ENCODE peak calls at places on chromosome 14, in nine cellular contexts. One of them, this sample, is unnamed.

GRCh38 chr14:54798465-54799124 is 104.0 kb downstream of the GCH1 start:
- DNase-seq in upper lobe of left lung: no peak
- DNase-seq in ovary: no peak
- DNase-seq in tibial nerve: no peak
- DNase-seq in suprapubic skin: no peak
- DNase-seq in GM12878: no peak
- DNase-seq in uterus: no peak
- DNase-seq in prostate gland: no peak
- DNase-seq in HCT116: no peak
- DNase-seq in this sample: no peak

GRCh38 chr14:44782775-44783238 is 178.9 kb downstream of the KLHL28 start:
- DNase-seq in HCT116: no peak
- DNase-seq in upper lobe of left lung: no peak
- DNase-seq in ovary: no peak
- DNase-seq in uterus: no peak
- DNase-seq in prostate gland: no peak
- DNase-seq in suprapubic skin: no peak
- DNase-seq in tibial nerve: no peak
- DNase-seq in GM12878: no peak
- DNase-seq in this sample: no peak

GRCh38 chr14:68894802-68895201 is 84.3 kb downstream of the ACTN1 start:
- DNase-seq in ovary: no peak
- DNase-seq in prostate gland: no peak
- DNase-seq in uterus: no peak
- DNase-seq in upper lobe of left lung: no peak
- DNase-seq in suprapubic skin: no peak
- DNase-seq in HCT116: no peak
- DNase-seq in tibial nerve: no peak
- DNase-seq in GM12878: no peak
- DNase-seq in this sample: no peak

GRCh38 chr14:68938515-68939423 is 40.3 kb downstream of the ACTN1 start:
- DNase-seq in upper lobe of left lung: no peak
- DNase-seq in ovary: no peak
- DNase-seq in HCT116: no peak
- DNase-seq in uterus: peak; percentile 55
- DNase-seq in suprapubic skin: no peak
- DNase-seq in GM12878: no peak
- DNase-seq in prostate gland: peak; percentile 77
- DNase-seq in tibial nerve: no peak
- DNase-seq in this sample: no peak

GRCh38 chr14:52485350-52485960 is 66.8 kb downstream of the TXNDC16 start:
- DNase-seq in upper lobe of left lung: no peak
- DNase-seq in prostate gland: no peak
- DNase-seq in ovary: no peak
- DNase-seq in HCT116: no peak
- DNase-seq in tibial nerve: no peak
- DNase-seq in suprapubic skin: no peak
- DNase-seq in uterus: no peak
- DNase-seq in GM12878: no peak
- DNase-seq in this sample: no peak

GRCh38 chr14:104805326-104805678 is 4.4 kb downstream of the ZBTB42 start:
- DNase-seq in uterus: peak; percentile 55
- DNase-seq in suprapubic skin: no peak
- DNase-seq in tibial nerve: no peak
- DNase-seq in HCT116: peak; percentile 48
- DNase-seq in ovary: peak; percentile 79
- DNase-seq in prostate gland: no peak
- DNase-seq in upper lobe of left lung: peak; percentile 57
- DNase-seq in GM12878: no peak
- DNase-seq in this sample: no peak

GRCh38 chr14:25411933-25412757 is 362.2 kb upstream of the STXBP6 start:
- DNase-seq in HCT116: no peak
- DNase-seq in ovary: no peak
- DNase-seq in GM12878: no peak
- DNase-seq in prostate gland: no peak
- DNase-seq in uterus: no peak
- DNase-seq in upper lobe of left lung: no peak
- DNase-seq in suprapubic skin: no peak
- DNase-seq in tibial nerve: no peak
- DNase-seq in this sample: no peak

GRCh38 chr14:105069887-105070759 is 4.9 kb upstream of the GPR132 start:
- DNase-seq in suprapubic skin: peak; percentile 70
- DNase-seq in ovary: no peak
- DNase-seq in HCT116: no peak
- DNase-seq in GM12878: peak; percentile 98
- DNase-seq in tibial nerve: peak; percentile 47
- DNase-seq in upper lobe of left lung: peak; percentile 71
- DNase-seq in uterus: no peak
- DNase-seq in prostate gland: no peak
- DNase-seq in this sample: no peak

GRCh38 chr14:67602995-67603545 is 3.0 kb upstream of the PIGH start:
- DNase-seq in upper lobe of left lung: no peak
- DNase-seq in GM12878: peak; percentile 71
- DNase-seq in suprapubic skin: no peak
- DNase-seq in tibial nerve: no peak
- DNase-seq in ovary: no peak
- DNase-seq in prostate gland: no peak
- DNase-seq in HCT116: no peak
- DNase-seq in uterus: no peak
- DNase-seq in this sample: no peak

GRCh38 chr14:67602071-67602470 is 2.0 kb upstream of the PIGH start:
- DNase-seq in ovary: no peak
- DNase-seq in prostate gland: no peak
- DNase-seq in upper lobe of left lung: no peak
- DNase-seq in HCT116: no peak
- DNase-seq in GM12878: no peak
- DNase-seq in uterus: no peak
- DNase-seq in suprapubic skin: no peak
- DNase-seq in tibial nerve: no peak
- DNase-seq in this sample: no peak

DNA sequence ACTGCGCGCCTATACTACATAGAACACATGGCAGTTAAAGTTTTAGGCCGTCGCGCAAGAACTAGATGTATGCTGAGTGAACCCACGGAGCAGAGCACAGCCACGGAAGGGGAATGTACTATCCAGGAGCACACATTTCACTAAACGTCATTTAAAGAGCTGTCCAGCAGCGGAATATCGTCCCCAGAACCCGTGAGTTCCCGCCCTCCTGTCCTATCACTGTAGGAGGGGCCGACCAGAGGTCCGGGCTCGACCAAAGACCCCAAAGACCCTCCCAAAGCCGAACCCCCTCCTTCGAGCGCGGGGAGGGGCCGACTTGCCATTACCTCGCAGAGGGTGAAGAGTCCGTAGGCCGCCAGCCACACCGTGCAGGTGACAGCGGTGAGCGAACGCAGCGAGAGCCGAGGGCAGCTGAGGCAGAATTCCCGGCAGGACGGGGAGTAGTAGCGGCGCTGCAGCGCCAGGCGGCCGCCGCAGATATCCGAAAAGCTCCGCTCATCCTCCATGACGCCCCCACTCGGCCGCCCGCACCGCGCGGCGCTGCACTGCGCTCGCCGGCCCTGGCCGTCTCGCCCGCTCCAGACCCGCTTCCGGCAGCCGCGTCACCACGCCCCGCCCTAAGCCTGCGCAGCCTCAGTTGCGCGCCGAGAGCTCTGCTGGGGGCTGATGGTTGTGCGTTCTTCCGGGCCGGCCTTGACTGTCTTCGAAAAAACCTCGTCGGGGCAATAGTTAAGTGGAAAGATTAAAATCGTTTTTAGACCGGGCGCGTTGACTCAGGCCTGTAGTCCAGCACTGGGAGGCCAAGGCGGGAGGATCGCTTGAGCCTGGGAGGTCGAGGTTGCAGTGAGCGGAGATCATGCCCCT is at the start of gene PIGH:
- DNase-seq in prostate gland: peak; percentile 82
- DNase-seq in HCT116: peak; percentile 69
- DNase-seq in suprapubic skin: peak; percentile 94
- DNase-seq in uterus: peak; percentile 92
- DNase-seq in upper lobe of left lung: peak; percentile 88
- DNase-seq in ovary: peak; percentile 89
- DNase-seq in GM12878: peak; percentile 56
- DNase-seq in tibial nerve: peak; percentile 75
- DNase-seq in this sample: no peak
- TF ChIP-seq CTCF in prostate gland: peak; percentile 36
- TF ChIP-seq CTCF in HCT116: peak; percentile 60
- TF ChIP-seq CTCF in suprapubic skin: peak; percentile 72
- TF ChIP-seq CTCF in uterus: peak; percentile 41
- TF ChIP-seq CTCF in upper lobe of left lung: peak; percentile 68
- TF ChIP-seq CTCF in ovary: peak; percentile 77
- TF ChIP-seq CTCF in GM12878: peak; percentile 61
- TF ChIP-seq CTCF in tibial nerve: peak; percentile 79
- TF ChIP-seq CTCF in this sample: no peak

GRCh38 chr14:91417134-91417982 is at the start of gene CCDC88C:
- DNase-seq in upper lobe of left lung: peak; percentile 83
- DNase-seq in suprapubic skin: peak; percentile 74
- DNase-seq in prostate gland: peak; percentile 66
- DNase-seq in HCT116: peak; percentile 22
- DNase-seq in tibial nerve: no peak
- DNase-seq in GM12878: no peak
- DNase-seq in ovary: no peak
- DNase-seq in uterus: peak; percentile 45
- DNase-seq in this sample: no peak

GRCh38 chr14:91416744-91417133 is 881 bp downstream of the CCDC88C start:
- DNase-seq in HCT116: no peak
- DNase-seq in prostate gland: peak; percentile 46
- DNase-seq in uterus: no peak
- DNase-seq in tibial nerve: no peak
- DNase-seq in upper lobe of left lung: peak; percentile 53
- DNase-seq in ovary: no peak
- DNase-seq in suprapubic skin: no peak
- DNase-seq in GM12878: no peak
- DNase-seq in this sample: no peak

GRCh38 chr14:91417983-91418386 is 365 bp upstream of the CCDC88C start:
- DNase-seq in GM12878: no peak
- DNase-seq in tibial nerve: no peak
- DNase-seq in HCT116: peak; percentile 32
- DNase-seq in uterus: no peak
- DNase-seq in prostate gland: no peak
- DNase-seq in suprapubic skin: no peak
- DNase-seq in upper lobe of left lung: no peak
- DNase-seq in ovary: no peak
- DNase-seq in this sample: no peak

GRCh38 chr14:91414475-91415342 is 2.9 kb downstream of the CCDC88C start:
- DNase-seq in upper lobe of left lung: no peak
- DNase-seq in HCT116: no peak
- DNase-seq in prostate gland: no peak
- DNase-seq in ovary: no peak
- DNase-seq in tibial nerve: no peak
- DNase-seq in uterus: no peak
- DNase-seq in suprapubic skin: no peak
- DNase-seq in GM12878: no peak
- DNase-seq in this sample: no peak

DNA sequence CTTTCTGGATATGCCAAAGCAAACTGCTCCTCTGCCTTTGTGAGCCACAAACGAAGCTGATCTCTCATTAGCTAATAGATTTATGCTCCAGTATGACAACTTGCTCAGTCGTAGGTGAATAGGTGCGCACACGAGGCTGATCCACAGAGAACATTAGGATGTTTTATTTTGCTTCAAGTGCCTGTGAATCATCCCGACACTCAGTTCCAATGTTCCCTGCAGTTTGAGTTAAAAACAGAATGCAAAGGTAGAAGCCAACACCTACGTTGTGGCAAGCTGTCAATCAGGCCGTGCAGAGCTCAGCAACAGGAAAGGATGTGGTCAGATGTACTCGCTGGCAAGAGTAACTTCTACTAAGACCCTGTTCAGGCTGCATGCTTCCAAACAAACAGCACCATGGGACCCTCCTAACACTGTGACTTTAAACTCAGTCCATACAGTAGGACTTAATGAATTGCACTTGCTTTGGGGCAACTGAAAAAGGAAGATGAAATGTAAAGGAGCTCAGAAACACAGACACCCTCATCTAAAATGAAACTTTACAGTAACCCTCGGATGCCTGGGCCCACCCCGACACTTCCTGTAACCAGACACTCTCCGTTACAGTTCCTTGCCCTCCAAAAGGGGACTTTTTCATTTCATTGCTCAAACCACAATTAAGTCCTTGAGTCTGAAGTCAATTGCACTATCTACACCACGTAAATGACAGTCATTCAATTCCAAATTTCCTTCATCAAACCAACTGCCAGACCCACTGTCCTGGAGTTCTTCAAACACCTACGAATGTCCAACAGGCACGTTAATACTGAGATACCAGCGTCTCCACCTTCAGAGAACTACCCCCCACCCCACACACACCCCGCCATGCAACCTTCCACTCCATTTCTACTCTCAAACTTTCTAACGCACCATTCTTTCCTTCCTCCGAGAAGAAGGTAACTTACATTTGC is 1.6 kb downstream of the CCDC88C start:
- DNase-seq in ovary: no peak
- DNase-seq in suprapubic skin: no peak
- DNase-seq in prostate gland: peak; percentile 41
- DNase-seq in HCT116: no peak
- DNase-seq in tibial nerve: no peak
- DNase-seq in GM12878: peak; percentile 88
- DNase-seq in upper lobe of left lung: peak; percentile 71
- DNase-seq in uterus: no peak
- DNase-seq in this sample: no peak
- TF ChIP-seq POLR2A in ovary: no peak
- TF ChIP-seq POLR2A in suprapubic skin: no peak
- TF ChIP-seq POLR2A in prostate gland: peak; percentile 6
- TF ChIP-seq POLR2A in HCT116: no peak
- TF ChIP-seq POLR2A in tibial nerve: no peak
- TF ChIP-seq POLR2A in GM12878: no peak
- TF ChIP-seq POLR2A in upper lobe of left lung: no peak
- TF ChIP-seq POLR2A in uterus: no peak
- TF ChIP-seq POLR2A in this sample: no peak

DNA sequence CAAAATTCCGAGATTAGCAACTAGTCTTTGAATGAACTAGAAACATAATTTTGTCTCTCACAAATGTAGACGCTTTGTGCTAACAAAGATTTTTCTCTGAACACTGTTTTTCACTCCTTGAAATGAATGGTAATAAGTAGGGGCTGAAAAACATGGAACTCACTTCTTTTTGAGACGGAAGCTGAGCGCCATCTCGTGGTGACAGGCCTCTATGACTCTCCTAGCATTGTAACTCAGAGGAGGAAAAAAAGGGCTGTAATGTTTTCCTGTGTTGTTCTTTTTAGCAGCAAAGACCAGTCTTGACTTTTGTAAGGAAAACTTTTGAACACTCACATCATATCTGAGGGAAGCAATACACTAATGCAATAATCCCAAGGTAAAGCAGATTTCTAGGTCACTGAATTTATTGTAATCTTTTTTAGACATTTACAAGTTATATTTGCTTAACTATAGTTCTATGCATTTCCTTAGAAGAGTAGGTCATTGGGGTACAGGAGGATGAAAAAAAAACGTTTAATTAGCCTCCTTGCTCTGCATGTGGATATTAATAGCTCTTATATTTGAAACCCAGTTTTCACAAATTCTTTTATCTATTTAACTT is 157.3 kb upstream of the FOXG1 start:
- DNase-seq in suprapubic skin: no peak
- DNase-seq in upper lobe of left lung: peak; percentile 32
- DNase-seq in HCT116: peak; percentile 3
- DNase-seq in GM12878: no peak
- DNase-seq in prostate gland: peak; percentile 6
- DNase-seq in tibial nerve: peak; percentile 31
- DNase-seq in uterus: no peak
- DNase-seq in ovary: no peak
- DNase-seq in this sample: no peak
- TF ChIP-seq CTCF in suprapubic skin: peak; percentile 36
- TF ChIP-seq CTCF in upper lobe of left lung: peak; percentile 53
- TF ChIP-seq CTCF in HCT116: no peak
- TF ChIP-seq CTCF in GM12878: peak; percentile 64
- TF ChIP-seq CTCF in prostate gland: peak; percentile 37
- TF ChIP-seq CTCF in tibial nerve: peak; percentile 49
- TF ChIP-seq CTCF in uterus: no peak
- TF ChIP-seq CTCF in ovary: no peak
- TF ChIP-seq CTCF in this sample: no peak

GRCh38 chr14:96538097-96538496 is 35.9 kb downstream of the PAPOLA start:
- DNase-seq in suprapubic skin: no peak
- DNase-seq in tibial nerve: no peak
- DNase-seq in ovary: no peak
- DNase-seq in HCT116: no peak
- DNase-seq in uterus: no peak
- DNase-seq in upper lobe of left lung: no peak
- DNase-seq in prostate gland: no peak
- DNase-seq in GM12878: no peak
- DNase-seq in this sample: no peak

GRCh38 chr14:96536807-96537206 is 34.6 kb downstream of the PAPOLA start:
- DNase-seq in GM12878: no peak
- DNase-seq in suprapubic skin: no peak
- DNase-seq in prostate gland: no peak
- DNase-seq in upper lobe of left lung: no peak
- DNase-seq in HCT116: no peak
- DNase-seq in tibial nerve: no peak
- DNase-seq in uterus: no peak
- DNase-seq in ovary: no peak
- DNase-seq in this sample: no peak

DNA sequence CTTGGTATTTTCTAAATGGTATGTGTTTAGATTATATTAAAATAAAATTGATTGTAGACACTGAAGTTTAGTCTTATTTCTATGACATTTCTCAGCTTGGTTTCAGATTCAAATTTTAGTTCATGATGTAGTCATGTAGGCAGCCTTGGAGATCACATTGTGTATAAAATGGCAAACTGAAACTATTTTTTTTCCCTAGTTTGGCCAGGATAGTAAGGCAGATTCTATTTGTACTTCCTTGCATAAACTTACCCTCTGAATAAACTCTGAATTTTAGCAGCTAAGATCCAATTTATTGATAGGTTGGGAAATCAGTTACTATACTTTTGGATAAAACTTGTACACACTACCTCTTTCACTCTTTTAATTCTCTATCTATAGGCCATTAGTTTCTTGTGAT is 30.4 kb downstream of the PAPOLA start:
- DNase-seq in GM12878: no peak
- DNase-seq in HCT116: no peak
- DNase-seq in suprapubic skin: no peak
- DNase-seq in tibial nerve: no peak
- DNase-seq in prostate gland: no peak
- DNase-seq in ovary: no peak
- DNase-seq in upper lobe of left lung: no peak
- DNase-seq in uterus: no peak
- DNase-seq in this sample: no peak
- TF ChIP-seq POLR2A in GM12878: no peak
- TF ChIP-seq POLR2A in HCT116: no peak
- TF ChIP-seq POLR2A in suprapubic skin: no peak
- TF ChIP-seq POLR2A in tibial nerve: no peak
- TF ChIP-seq POLR2A in prostate gland: no peak
- TF ChIP-seq POLR2A in ovary: no peak
- TF ChIP-seq POLR2A in upper lobe of left lung: no peak
- TF ChIP-seq POLR2A in uterus: no peak
- TF ChIP-seq POLR2A in this sample: no peak